ENCODE peak calls at places on chromosomes 2 and 18, in five cellular contexts. One of them, this sample, is unnamed.

GRCh38 chr2:26768759-26769500 is 4.8 kb downstream of the SLC35F6 start:
- DNase-seq in Caki2: peak
- DNase-seq in stimulated activated CD4-positive, alpha-beta T cell treated with anti-CD3 and anti-CD28 coated beads, Interleukin-2, amount 100 ng/mL, for 48 hours: no peak
- DNase-seq in AG20443: peak
- DNase-seq in cardiac fibroblast: peak
- DNase-seq in this sample: peak

GRCh38 chr18:31581498-31582197 is 10.0 kb upstream of the TTR start:
- DNase-seq in Caki2: no peak
- DNase-seq in stimulated activated CD4-positive, alpha-beta T cell treated with anti-CD3 and anti-CD28 coated beads, Interleukin-2, amount 100 ng/mL, for 48 hours: no peak
- DNase-seq in AG20443: no peak
- DNase-seq in cardiac fibroblast: peak
- DNase-seq in this sample: peak

GRCh38 chr18:777021-777420 is 35.0 kb downstream of the YES1 start:
- DNase-seq in Caki2: no peak
- DNase-seq in stimulated activated CD4-positive, alpha-beta T cell treated with anti-CD3 and anti-CD28 coated beads, Interleukin-2, amount 100 ng/mL, for 48 hours: no peak
- DNase-seq in AG20443: peak
- DNase-seq in cardiac fibroblast: peak
- DNase-seq in this sample: peak

GRCh38 chr2:41853427-41854191 is 194.2 kb upstream of the PKDCC start:
- DNase-seq in Caki2: peak
- DNase-seq in stimulated activated CD4-positive, alpha-beta T cell treated with anti-CD3 and anti-CD28 coated beads, Interleukin-2, amount 100 ng/mL, for 48 hours: no peak
- DNase-seq in AG20443: peak
- DNase-seq in cardiac fibroblast: peak
- DNase-seq in this sample: peak

GRCh38 chr2:75764611-75765010 is 53.9 kb upstream of the GCFC2 start:
- DNase-seq in Caki2: no peak
- DNase-seq in stimulated activated CD4-positive, alpha-beta T cell treated with anti-CD3 and anti-CD28 coated beads, Interleukin-2, amount 100 ng/mL, for 48 hours: no peak
- DNase-seq in AG20443: no peak
- DNase-seq in cardiac fibroblast: no peak
- DNase-seq in this sample: no peak

GRCh38 chr2:158498043-158498748 is 41.4 kb downstream of the PKP4 start:
- DNase-seq in Caki2: no peak
- DNase-seq in stimulated activated CD4-positive, alpha-beta T cell treated with anti-CD3 and anti-CD28 coated beads, Interleukin-2, amount 100 ng/mL, for 48 hours: no peak
- DNase-seq in AG20443: peak
- DNase-seq in cardiac fibroblast: peak
- DNase-seq in this sample: peak

GRCh38 chr2:149538138-149538833 is 49.3 kb downstream of the MMADHC start:
- DNase-seq in Caki2: no peak
- DNase-seq in stimulated activated CD4-positive, alpha-beta T cell treated with anti-CD3 and anti-CD28 coated beads, Interleukin-2, amount 100 ng/mL, for 48 hours: no peak
- DNase-seq in AG20443: no peak
- DNase-seq in cardiac fibroblast: no peak
- DNase-seq in this sample: no peak

GRCh38 chr2:160097329-160097728 is 34.9 kb upstream of the PLA2R1 start:
- DNase-seq in Caki2: no peak
- DNase-seq in stimulated activated CD4-positive, alpha-beta T cell treated with anti-CD3 and anti-CD28 coated beads, Interleukin-2, amount 100 ng/mL, for 48 hours: no peak
- DNase-seq in AG20443: no peak
- DNase-seq in cardiac fibroblast: no peak
- DNase-seq in this sample: peak

GRCh38 chr18:48002933-48003365 is 72.5 kb upstream of the SMAD2 start:
- DNase-seq in Caki2: peak
- DNase-seq in stimulated activated CD4-positive, alpha-beta T cell treated with anti-CD3 and anti-CD28 coated beads, Interleukin-2, amount 100 ng/mL, for 48 hours: no peak
- DNase-seq in AG20443: peak
- DNase-seq in cardiac fibroblast: peak
- DNase-seq in this sample: peak